ENCODE peak calls at places on chromosomes 3 and 15, in ten cellular contexts. Y is GM18507; Z is NCI-H1105; J is EL; M is activated naive CD4-positive, alpha-beta T cell treated with anti-CD3 and anti-CD28 coated beads for 36 hours; D is OCI-LY7; V is stimulated activated CD4-positive, alpha-beta T cell treated with anti-CD3 and anti-CD28 coated beads, Interleukin-4, amount 100 ng/mL, for 1 hour; G is ovary; K is GM13976; F is NCI-H510A. O is an unnamed sample.

GRCh38 chr3:155983834-155984474 is 113.5 kb downstream of the GMPS start:
- DNase-seq in Y (no peak), Z (no peak), J (no peak), M (no peak), D (no peak), V (no peak), G (no peak), K (no peak), F (no peak), O (no peak)

GRCh38 chr3:21894459-21895083 is 143.6 kb upstream of the ZNF385D start:
- DNase-seq in Y (no peak), Z (no peak), J (peak; percentile 17), M (no peak), D (no peak), V (no peak), G (no peak), K (no peak), F (no peak), O (peak; percentile 18)

GRCh38 chr3:124316034-124316287 is 324.0 kb upstream of the ROPN1 start:
- DNase-seq in Y (no peak), Z (no peak), J (no peak), M (no peak), D (no peak), V (no peak), G (no peak), K (no peak), F (no peak), O (no peak)

GRCh38 chr3:171867976-171868375 is 24.8 kb downstream of the TMEM212 start:
- DNase-seq in Y (no peak), Z (no peak), J (no peak), M (no peak), D (peak; percentile 8), V (no peak), G (no peak), K (no peak), F (no peak), O (peak; percentile 37)

GRCh38 chr15:91099616-91100560 is at the start of gene SV2B:
- DNase-seq in Y (no peak), Z (peak; percentile 27), J (peak; percentile 36), M (peak; percentile 65), D (no peak), V (peak; percentile 56), G (no peak), K (peak; percentile 73), F (peak; percentile 46), O (peak; percentile 81)

GRCh38 chr15:70327328-70328136 is 229.8 kb upstream of the TLE3 start:
- DNase-seq in Y (no peak), Z (no peak), J (peak; percentile 74), M (no peak), D (no peak), V (no peak), G (no peak), K (peak; percentile 28), F (no peak), O (peak; percentile 16)

GRCh38 chr3:9068044-9068443 is 104.8 kb upstream of the RAD18 start:
- DNase-seq in Y (no peak), Z (no peak), J (no peak), M (no peak), D (no peak), V (no peak), G (peak; percentile 66), K (no peak), F (no peak), O (no peak)

GRCh38 chr15:46229263-46229662 is 594.4 kb downstream of the SQOR start:
- DNase-seq in Y (no peak), Z (no peak), J (no peak), M (no peak), D (no peak), V (no peak), G (no peak), K (no peak), F (no peak), O (no peak)

GRCh38 chr15:63832620-63833245 is 1.0 kb downstream of the HERC1 start:
- DNase-seq in Y (no peak), Z (no peak), J (no peak), M (peak; percentile 44), D (peak; percentile 39), V (no peak), G (no peak), K (no peak), F (no peak), O (peak; percentile 48)

GRCh38 chr3:156764761-156765160 is 61.4 kb upstream of the LEKR1 start:
- DNase-seq in Y (no peak), Z (no peak), J (no peak), M (no peak), D (no peak), V (no peak), G (no peak), K (no peak), F (no peak), O (peak; percentile 16)

GRCh38 chr15:90364251-90364650 is 12.2 kb downstream of the ZNF774 start:
- DNase-seq in Y (no peak), Z (no peak), J (peak; percentile 80), M (no peak), D (no peak), V (no peak), G (no peak), K (no peak), F (no peak), O (no peak)

GRCh38 chr3:114362815-114363214 is 69.0 kb downstream of the TIGIT start:
- DNase-seq in Y (peak; percentile 9), Z (peak; percentile 21), J (peak; percentile 40), M (no peak), D (peak; percentile 25), V (no peak), G (no peak), K (peak; percentile 38), F (no peak), O (peak; percentile 43)

GRCh38 chr3:141894524-141895176 is 18.2 kb downstream of the ATP1B3 start:
- DNase-seq in Y (no peak), Z (no peak), J (peak; percentile 83), M (no peak), D (no peak), V (no peak), G (no peak), K (no peak), F (no peak), O (no peak)

GRCh38 chr3:63896332-63897034 is 15.7 kb downstream of the SCAANT1 start:
- DNase-seq in Y (no peak), Z (no peak), J (no peak), M (no peak), D (no peak), V (no peak), G (no peak), K (peak; percentile 32), F (no peak), O (no peak)

GRCh38 chr3:116270053-116270452 is 175.2 kb downstream of the LSAMP start:
- DNase-seq in Y (no peak), Z (no peak), J (no peak), M (no peak), D (no peak), V (no peak), G (no peak), K (no peak), F (no peak), O (no peak)

GRCh38 chr15:90413411-90414379 is 25.7 kb downstream of the IQGAP1 start:
- DNase-seq in Y (no peak), Z (no peak), J (peak; percentile 79), M (no peak), D (no peak), V (no peak), G (no peak), K (no peak), F (no peak), O (no peak)

GRCh38 chr3:186619787-186620212 is 6.9 kb downstream of the AHSG start:
- DNase-seq in Y (no peak), Z (no peak), J (no peak), M (no peak), D (no peak), V (no peak), G (no peak), K (no peak), F (no peak), O (no peak)

GRCh38 chr3:185760091-185760490 is 64.8 kb downstream of the IGF2BP2 start:
- DNase-seq in Y (no peak), Z (no peak), J (peak; percentile 29), M (no peak), D (no peak), V (no peak), G (no peak), K (no peak), F (no peak), O (no peak)

GRCh38 chr3:12120374-12121140 is 38.2 kb downstream of the TIMP4 start:
- DNase-seq in Y (no peak), Z (no peak), J (no peak), M (no peak), D (peak; percentile 3), V (no peak), G (no peak), K (no peak), F (no peak), O (no peak)

GRCh38 chr3:10395671-10396070 is 74.8 kb upstream of the SEC13 start:
- DNase-seq in Y (no peak), Z (no peak), J (no peak), M (peak; percentile 46), D (peak; percentile 88), V (peak; percentile 9), G (no peak), K (no peak), F (no peak), O (no peak)

GRCh38 chr3:196735751-196736150 is 3.9 kb upstream of the PAK2 start:
- DNase-seq in Y (no peak), Z (no peak), J (peak; percentile 75), M (no peak), D (no peak), V (no peak), G (no peak), K (no peak), F (no peak), O (no peak)

GRCh38 chr3:56422316-56422715 is 46.0 kb downstream of the ERC2 start:
- DNase-seq in Y (no peak), Z (no peak), J (no peak), M (no peak), D (no peak), V (no peak), G (no peak), K (no peak), F (no peak), O (no peak)

GRCh38 chr3:13655074-13655913 is 106.4 kb downstream of the FBLN2 start:
- DNase-seq in Y (no peak), Z (no peak), J (peak; percentile 54), M (no peak), D (no peak), V (peak; percentile 51), G (no peak), K (peak; percentile 69), F (peak; percentile 37), O (peak; percentile 45)

GRCh38 chr3:123390865-123391613 is 57.9 kb downstream of the ADCY5 start:
- DNase-seq in Y (no peak), Z (no peak), J (peak; percentile 41), M (no peak), D (no peak), V (no peak), G (peak; percentile 80), K (no peak), F (no peak), O (peak; percentile 60)

GRCh38 chr3:169147246-169148008 is 516.1 kb downstream of the MECOM start:
- DNase-seq in Y (no peak), Z (peak; percentile 73), J (peak; percentile 70), M (peak; percentile 9), D (no peak), V (peak; percentile 4), G (no peak), K (peak; percentile 31), F (peak; percentile 49), O (peak; percentile 72)

GRCh38 chr3:94704467-94704866 is 641.6 kb downstream of the NSUN3 start:
- DNase-seq in Y (no peak), Z (no peak), J (no peak), M (no peak), D (no peak), V (no peak), G (no peak), K (no peak), F (no peak), O (no peak)

GRCh38 chr15:74464216-74464615 is 3.3 kb upstream of the UBL7 start:
- DNase-seq in Y (no peak), Z (no peak), J (no peak), M (no peak), D (peak; percentile 38), V (no peak), G (no peak), K (no peak), F (no peak), O (no peak)

GRCh38 chr15:40964634-40965033 is 11.4 kb downstream of the CHAC1 start:
- DNase-seq in Y (no peak), Z (no peak), J (no peak), M (no peak), D (no peak), V (no peak), G (no peak), K (no peak), F (no peak), O (no peak)